ENCODE peak calls at places on chromosomes 11 and 22, in four cellular contexts. L, M, Z and Y are unnamed samples.

GRCh38 chr22:25375683-25376082 is 156.2 kb downstream of the CRYBB2 start:
- DNase-seq in L (no peak), M (no peak), Z (no peak), Y (no peak)

GRCh38 chr22:49735411-49736311 is 92.0 kb downstream of the BRD1 start:
- DNase-seq in L (no peak), M (no peak), Z (no peak), Y (no peak)

GRCh38 chr22:35674335-35674734 is 26.1 kb downstream of the APOL6 start:
- DNase-seq in L (no peak), M (no peak), Z (no peak), Y (no peak)

GRCh38 chr11:8679006-8679405 is 3.5 kb downstream of the TRIM66 start:
- DNase-seq in L (no peak), M (no peak), Z (no peak), Y (no peak)

GRCh38 chr11:95680169-95680929 is 109.2 kb downstream of the FAM76B start:
- DNase-seq in L (no peak), M (no peak), Z (no peak), Y (no peak)

GRCh38 chr22:31305194-31305593 is 12.9 kb upstream of the PIK3IP1 start:
- DNase-seq in L (no peak), M (no peak), Z (no peak), Y (no peak)

GRCh38 chr11:93902921-93903320 is 52.5 kb upstream of the VSTM5 start:
- DNase-seq in L (no peak), M (no peak), Z (no peak), Y (no peak)

GRCh38 chr22:38696606-38697005 is 4.1 kb downstream of the JOSD1 start:
- DNase-seq in L (no peak), M (no peak), Z (peak; percentile 25), Y (no peak)

GRCh38 chr11:6609502-6610015 is 2.5 kb downstream of the TAF10 start:
- DNase-seq in L (no peak), M (no peak), Z (no peak), Y (no peak)

GRCh38 chr22:36419177-36419911 is 31.6 kb upstream of the MYH9 start:
- DNase-seq in L (peak; percentile 67), M (peak; percentile 63), Z (peak; percentile 49), Y (peak; percentile 76)

GRCh38 chr11:107017433-107018227 is 646 bp downstream of the GUCY1A2 start:
- DNase-seq in L (no peak), M (peak; percentile 66), Z (peak; percentile 50), Y (peak; percentile 51)

GRCh38 chr22:48953830-48954229 is 873.8 kb downstream of the BRD1 start:
- DNase-seq in L (no peak), M (no peak), Z (no peak), Y (no peak)

GRCh38 chr22:18146389-18146753 is 3.6 kb upstream of the USP18 start:
- DNase-seq in L (no peak), M (no peak), Z (no peak), Y (no peak)

GRCh38 chr11:92489831-92490399 is 265.3 kb downstream of the FAT3 start:
- DNase-seq in L (no peak), M (no peak), Z (no peak), Y (no peak)

GRCh38 chr22:35630387-35630793 is 13.3 kb upstream of the MB start:
- DNase-seq in L (no peak), M (no peak), Z (no peak), Y (no peak)

GRCh38 chr11:15523576-15523975 is 408.9 kb downstream of the INSC start:
- DNase-seq in L (no peak), M (no peak), Z (no peak), Y (no peak)

GRCh38 chr11:512895-513595 is 6.0 kb upstream of the RNH1 start:
- DNase-seq in L (no peak), M (no peak), Z (no peak), Y (no peak)

GRCh38 chr11:44773351-44773965 is 46.7 kb downstream of the TSPAN18 start:
- DNase-seq in L (no peak), M (peak; percentile 11), Z (no peak), Y (peak; percentile 31)

GRCh38 chr11:130022799-130023198 is 20.2 kb upstream of the PRDM10 start:
- DNase-seq in L (no peak), M (no peak), Z (no peak), Y (no peak)

GRCh38 chr22:37304595-37305343 is 22.5 kb downstream of the CYTH4 start:
- DNase-seq in L (no peak), M (no peak), Z (no peak), Y (no peak)

GRCh38 chr22:33274214-33274828 is 216.1 kb upstream of the SYN3 start:
- DNase-seq in L (peak; percentile 24), M (no peak), Z (no peak), Y (peak; percentile 73)

GRCh38 chr22:26817926-26818325 is 160.5 kb downstream of the MIAT start:
- DNase-seq in L (no peak), M (no peak), Z (no peak), Y (no peak)

GRCh38 chr11:75474878-75475766 is 42.1 kb upstream of the KLHL35 start:
- DNase-seq in L (peak; percentile 46), M (peak; percentile 78), Z (peak; percentile 51), Y (peak; percentile 62)

GRCh38 chr11:119054418-119054817 is 2.6 kb downstream of the HYOU1 start:
- DNase-seq in L (no peak), M (no peak), Z (no peak), Y (no peak)

GRCh38 chr22:28986366-28986765 is 75.3 kb downstream of the C22orf31 start:
- DNase-seq in L (no peak), M (no peak), Z (no peak), Y (no peak)

GRCh38 chr11:28730336-28730735 is 622.1 kb downstream of the METTL15 start:
- DNase-seq in L (no peak), M (no peak), Z (no peak), Y (no peak)

GRCh38 chr11:45795379-45795778 is 9.6 kb upstream of the SLC35C1 start:
- DNase-seq in L (no peak), M (no peak), Z (no peak), Y (no peak)

GRCh38 chr11:117144477-117145392 is 648 bp downstream of the PAFAH1B2 start:
- DNase-seq in L (peak; percentile 61), M (peak; percentile 59), Z (peak; percentile 89), Y (peak; percentile 69)

GRCh38 chr11:10688401-10688800 is 5.2 kb downstream of the IRAG1 start:
- DNase-seq in L (no peak), M (no peak), Z (no peak), Y (no peak)

DNA sequence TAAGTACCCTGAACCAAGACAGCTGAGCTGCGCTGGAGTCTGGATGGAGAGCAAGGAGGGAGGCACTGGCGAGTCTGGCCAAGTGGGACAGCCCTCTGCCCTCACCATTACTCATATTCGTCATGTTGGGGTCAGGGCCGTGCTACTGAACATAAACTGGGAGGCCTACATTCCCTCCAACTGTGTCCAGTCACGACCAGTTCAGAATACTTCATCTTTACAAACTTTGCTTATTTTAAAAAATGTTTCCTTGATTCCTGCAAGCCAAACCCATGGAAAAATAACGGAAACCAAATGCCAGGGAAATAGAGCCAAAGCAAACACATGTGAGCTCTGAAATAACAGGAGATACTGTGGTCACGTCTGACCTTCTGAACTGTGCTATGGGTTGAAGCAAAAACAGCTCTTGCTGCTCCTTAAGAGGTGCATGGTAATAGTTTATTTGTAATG is 80.8 kb downstream of the CCDC34 start:
- DNase-seq in L (no peak), M (peak; percentile 43), Z (peak; percentile 37), Y (no peak)
- TF ChIP-seq POLR2A in L (no peak), M (no peak), Z (no peak), Y (no peak)

DNA sequence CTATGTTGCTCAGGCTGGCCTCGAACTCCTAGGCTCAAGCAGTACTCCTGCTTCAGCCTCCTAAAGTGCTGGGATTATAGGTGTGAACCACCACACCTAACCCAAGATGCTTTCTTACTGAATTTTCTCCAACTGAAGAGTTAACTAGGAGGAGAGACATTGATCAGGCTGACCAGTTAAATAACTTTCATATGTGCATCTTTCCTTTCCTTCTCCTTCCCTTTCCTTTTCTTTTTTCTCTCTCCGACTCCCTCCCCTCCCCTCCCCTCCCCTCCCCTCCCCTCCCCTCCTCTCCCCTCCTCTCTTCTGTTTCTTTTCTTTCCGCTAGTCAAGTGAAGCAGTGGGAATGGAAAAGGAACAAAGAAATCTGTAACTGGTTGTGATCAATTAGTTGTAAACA is 26.7 kb downstream of the XRCC6 start:
- DNase-seq in L (no peak), M (no peak), Z (no peak), Y (no peak)
- H3K4me1 ChIP-seq in L (no peaks in the 10 kb centered on the region), M (no peaks in the 10 kb centered on the region), Z (no peaks in the 10 kb centered on the region), Y (no peaks in the 10 kb centered on the region)

GRCh38 chr11:61868601-61869476 is 22.5 kb downstream of the FADS3 start:
- DNase-seq in L (no peak), M (no peak), Z (no peak), Y (no peak)

GRCh38 chr11:61866231-61866957 is 25.0 kb downstream of the FADS3 start:
- DNase-seq in L (no peak), M (no peak), Z (no peak), Y (no peak)

GRCh38 chr11:61869636-61870428 is 21.5 kb downstream of the FADS3 start:
- DNase-seq in L (no peak), M (no peak), Z (no peak), Y (no peak)

GRCh38 chr11:61864814-61865775 is 26.2 kb downstream of the FADS3 start:
- DNase-seq in L (no peak), M (no peak), Z (no peak), Y (no peak)

DNA sequence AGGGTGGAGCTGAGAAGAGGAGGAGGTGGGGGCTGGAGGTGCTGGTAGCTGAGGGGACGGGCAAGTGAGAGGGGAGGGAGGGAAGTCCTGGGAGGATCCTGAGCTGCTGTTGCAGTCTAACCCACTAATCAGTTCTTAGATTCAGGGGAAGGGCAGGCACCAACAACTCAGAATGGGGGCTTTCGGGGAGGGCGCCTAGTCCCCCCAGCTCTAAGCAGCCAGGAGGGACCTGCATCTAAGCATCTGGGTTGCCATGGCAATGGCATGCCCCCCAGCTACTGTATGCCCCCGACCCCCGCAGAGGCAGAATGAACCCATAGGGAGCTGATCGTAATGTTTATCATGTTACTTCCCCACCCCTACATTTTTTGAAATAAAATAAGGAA is 24.4 kb downstream of the FADS3 start:
- DNase-seq in L (no peak), M (no peak), Z (no peak), Y (no peak)
- H3K4me3 ChIP-seq in L (no peak overlapping the region), M (no peak overlapping the region), Z (no peak overlapping the region), Y (no peak overlapping the region)

DNA sequence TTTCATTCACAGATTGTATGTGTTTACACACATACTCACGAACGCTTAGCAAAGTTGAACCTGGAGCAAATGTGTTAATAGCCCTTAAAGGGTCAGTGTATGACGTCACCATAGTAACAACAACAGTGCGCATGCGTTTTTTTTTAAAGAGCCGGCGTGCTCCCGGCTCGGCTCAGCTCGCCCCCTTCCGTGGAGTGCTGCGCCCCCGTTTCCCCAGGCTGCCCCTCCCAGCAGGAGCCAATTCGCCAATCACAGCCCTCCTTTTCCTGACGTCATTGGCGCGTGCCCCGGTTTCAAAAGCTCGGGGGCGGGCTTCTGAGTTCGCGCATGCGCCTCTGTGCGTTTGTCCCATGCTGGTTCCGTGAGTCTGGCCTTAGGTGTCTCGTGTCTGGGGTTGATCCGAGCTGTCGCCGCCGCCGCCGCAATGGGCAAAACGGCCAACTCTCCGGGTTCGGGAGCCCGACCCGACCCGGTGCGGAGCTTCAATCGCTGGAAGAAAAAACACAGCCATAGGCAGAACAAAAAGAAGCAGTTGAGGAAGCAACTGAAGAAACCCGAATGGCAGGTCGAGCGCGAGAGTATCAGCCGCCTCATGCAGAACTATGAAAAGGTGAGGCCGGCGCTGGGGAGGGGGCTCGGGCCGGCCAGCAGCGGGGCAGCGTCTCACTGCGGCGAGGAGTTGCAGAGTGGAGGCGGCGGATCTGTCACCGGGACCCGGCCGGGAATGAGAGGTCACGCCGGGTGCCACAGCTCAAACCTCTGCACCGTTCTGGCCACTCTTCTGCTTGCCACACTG is at the start of gene DDX10:
- DNase-seq in L (peak; percentile 99), M (peak; percentile 99), Z (peak; percentile 98), Y (peak; percentile 98)
- TF ChIP-seq POLR2A in L (peak; percentile 41), M (peak; percentile 53), Z (peak; percentile 32), Y (no peak)